ENCODE peak calls at places on chromosomes 7 and 10, in seven cellular contexts. Y is EH; O is DMS 273 treated with DMSO at 0.1 percent for 48 hours; M is adrenal gland; P is T-helper 1 cell; G is upper lobe of left lung; N is stimulated activated CD4-positive, alpha-beta T cell treated with anti-CD3 and anti-CD28 coated beads, Interleukin-1b, Interleukin-23, amount 100 ng/mL, for 1 hour. V is an unnamed sample.

GRCh38 chr10:133465950-133466474 is 12.3 kb downstream of the SCART1 start:
- DNase-seq in P (no peak), O (no peak), G (no peak), N (no peak), Y (no peak), M (no peak), V (no peak)

GRCh38 chr10:112755446-112756117 is 194.5 kb upstream of the TCF7L2 start:
- DNase-seq in O (peak), Y (peak), G (no peak), M (peak), N (no peak), P (no peak), V (no peak)

GRCh38 chr10:99676435-99676834 is 17.1 kb downstream of the ENTPD7 start:
- DNase-seq in Y (peak), M (peak), O (no peak), G (no peak), N (no peak), P (no peak), V (no peak)

GRCh38 chr7:103637726-103638125 is 191.7 kb upstream of the SLC26A5 start:
- DNase-seq in G (no peak), N (no peak), M (no peak), P (no peak), O (no peak), Y (peak), V (no peak)

GRCh38 chr7:30247546-30248386 is 36.6 kb upstream of the ZNRF2 start:
- DNase-seq in Y (no peak), P (no peak), G (no peak), N (no peak), O (no peak), M (no peak), V (no peak)

GRCh38 chr7:73801577-73801976 is 29.2 kb upstream of the CLDN4 start:
- DNase-seq in N (no peak), P (no peak), Y (no peak), G (no peak), O (no peak), M (no peak), V (no peak)

GRCh38 chr7:23468721-23469149 is 1.6 kb downstream of the IGF2BP3 start:
- DNase-seq in Y (no peak), O (no peak), P (no peak), N (no peak), M (no peak), G (no peak), V (no peak)

GRCh38 chr10:99917963-99918825 is 91.6 kb downstream of the DNMBP start:
- DNase-seq in M (peak), N (no peak), G (peak), P (no peak), O (no peak), Y (peak), V (no peak)

GRCh38 chr7:158268851-158269535 is 318.6 kb downstream of the PTPRN2 start:
- DNase-seq in Y (no peak), P (no peak), M (no peak), O (no peak), N (no peak), G (no peak), V (no peak)

GRCh38 chr10:60728056-60728455 is 50.2 kb upstream of the CDK1 start:
- DNase-seq in M (no peak), N (no peak), O (no peak), P (no peak), Y (no peak), G (no peak), V (no peak)

GRCh38 chr10:30043476-30044270 is 15.7 kb downstream of the JCAD start:
- DNase-seq in P (no peak), Y (no peak), M (no peak), N (no peak), O (no peak), G (no peak), V (no peak)

GRCh38 chr10:71893920-71894319 is 42.9 kb upstream of the PSAP start:
- DNase-seq in M (no peak), P (no peak), N (no peak), G (no peak), Y (no peak), O (no peak), V (no peak)

GRCh38 chr10:69104994-69105790 is 17.3 kb downstream of the SRGN start:
- DNase-seq in Y (no peak), O (no peak), G (no peak), M (no peak), N (no peak), P (no peak), V (no peak)